ENCODE peak calls at places on chromosomes 11 and 22, in seven cellular contexts. P is heart left ventricle; N is choroid plexus epithelial cell; V is activated CD8-positive, alpha-beta memory T cell treated with anti-CD3 and anti-CD28 coated beads, Interleukin-2, amount 10 ng/mL, durations not matched to agents 7 days and 5 days; B is NCI-H1092 treated with DMSO at 0.1 percent for 48 hours; A is HEK293T; H is stimulated activated CD8-positive, alpha-beta memory T cell treated with anti-CD3 and anti-CD28 coated beads, Interleukin-7, amount 100 ng/mL, for 24 hours. E is an unnamed sample.

GRCh38 chr11:117381481-117381880 is 53.8 kb downstream of the CEP164 start:
- DNase-seq in P (no peak), N (no peak), V (no peak), B (no peak), A (no peak), H (no peak), E (no peak)

GRCh38 chr11:17376493-17376892 is 12.0 kb downstream of the KCNJ11 start:
- DNase-seq in P (no peak), N (no peak), V (no peak), B (no peak), A (no peak), H (no peak), E (no peak)

GRCh38 chr11:67158241-67158640 is 39.2 kb downstream of the KDM2A start:
- DNase-seq in P (no peak), N (peak), V (no peak), B (no peak), A (no peak), H (no peak), E (no peak)

GRCh38 chr22:17121235-17122195 is at the start of gene TMEM121B:
- DNase-seq in P (peak), N (peak), V (no peak), B (peak), A (peak), H (no peak), E (peak)

GRCh38 chr11:536841-537621 is at the start of gene LRRC56:
- DNase-seq in P (peak), N (peak), V (peak), B (peak), A (no peak), H (peak), E (peak)

GRCh38 chr22:38505595-38506117 is 455 bp downstream of the DDX17 start:
- DNase-seq in P (peak), N (peak), V (peak), B (peak), A (peak), H (peak), E (peak)

GRCh38 chr11:79493555-79494171 is 52.8 kb upstream of the TENM4 start:
- DNase-seq in P (peak), N (peak), V (peak), B (peak), A (peak), H (peak), E (peak)

GRCh38 chr11:128520886-128521696 is 66.3 kb downstream of the ETS1 start:
- DNase-seq in P (peak), N (no peak), V (peak), B (no peak), A (no peak), H (no peak), E (no peak)

GRCh38 chr22:23147632-23148387 is 2.5 kb downstream of the RAB36 start:
- DNase-seq in P (no peak), N (peak), V (no peak), B (no peak), A (no peak), H (no peak), E (no peak)

GRCh38 chr11:73388241-73389133 is 12.3 kb downstream of the RELT start:
- DNase-seq in P (peak), N (no peak), V (no peak), B (no peak), A (no peak), H (no peak), E (peak)

GRCh38 chr22:47794851-47795250 is 1032.4 kb downstream of the TBC1D22A start:
- DNase-seq in P (no peak), N (no peak), V (peak), B (no peak), A (no peak), H (no peak), E (no peak)

GRCh38 chr11:61494341-61495038 is 14.1 kb upstream of the LRRC10B start:
- DNase-seq in P (peak), N (no peak), V (no peak), B (no peak), A (no peak), H (no peak), E (no peak)

GRCh38 chr11:133982901-133983300 is 26.1 kb upstream of the IGSF9B start:
- DNase-seq in P (no peak), N (no peak), V (no peak), B (peak), A (no peak), H (no peak), E (no peak)

GRCh38 chr11:112610996-112611795 is 350.0 kb upstream of the NCAM1 start:
- DNase-seq in P (no peak), N (peak), V (no peak), B (peak), A (no peak), H (no peak), E (no peak)

GRCh38 chr11:60780065-60780464 is 5.1 kb upstream of the MS4A10 start:
- DNase-seq in P (no peak), N (no peak), V (no peak), B (no peak), A (no peak), H (no peak), E (no peak)

GRCh38 chr11:118438314-118438931 is 2.1 kb downstream of the KMT2A start:
- DNase-seq in P (peak), N (peak), V (peak), B (no peak), A (peak), H (no peak), E (peak)

GRCh38 chr11:45616802-45617549 is 48.4 kb downstream of the CHST1 start:
- DNase-seq in P (no peak), N (no peak), V (peak), B (no peak), A (no peak), H (no peak), E (no peak)